ENCODE peak calls at places on chromosomes 11 and 22, in six cellular contexts. One of them, this sample, is unnamed.

GRCh38 chr11:21975242-21975641 is 217.6 kb upstream of the ANO5 start:
- DNase-seq in NCI-H1436: no peak
- DNase-seq in activated T-cell treated with anti-CD3 and anti-CD28 coated beads for 1 hour: no peak
- DNase-seq in transverse colon: no peak
- DNase-seq in dermis microvascular lymphatic vessel endothelial cell: no peak
- DNase-seq in stimulated activated CD8-positive, alpha-beta memory T cell treated with anti-CD3 and anti-CD28 coated beads, Interleukin-2, amount 100 ng/mL, for 48 hours: no peak
- DNase-seq in this sample: no peak

GRCh38 chr11:113771964-113772363 is 1.5 kb downstream of the ZW10 start:
- DNase-seq in dermis microvascular lymphatic vessel endothelial cell: no peak
- DNase-seq in activated T-cell treated with anti-CD3 and anti-CD28 coated beads for 1 hour: no peak
- DNase-seq in stimulated activated CD8-positive, alpha-beta memory T cell treated with anti-CD3 and anti-CD28 coated beads, Interleukin-2, amount 100 ng/mL, for 48 hours: no peak
- DNase-seq in transverse colon: no peak
- DNase-seq in NCI-H1436: no peak
- DNase-seq in this sample: no peak

GRCh38 chr22:50502628-50503474 is 4.7 kb downstream of the LMF2 start:
- DNase-seq in transverse colon: no peak
- DNase-seq in dermis microvascular lymphatic vessel endothelial cell: no peak
- DNase-seq in stimulated activated CD8-positive, alpha-beta memory T cell treated with anti-CD3 and anti-CD28 coated beads, Interleukin-2, amount 100 ng/mL, for 48 hours: no peak
- DNase-seq in activated T-cell treated with anti-CD3 and anti-CD28 coated beads for 1 hour: no peak
- DNase-seq in NCI-H1436: no peak
- DNase-seq in this sample: no peak

GRCh38 chr11:17423533-17424310 is 35.3 kb upstream of the KCNJ11 start:
- DNase-seq in NCI-H1436: no peak
- DNase-seq in activated T-cell treated with anti-CD3 and anti-CD28 coated beads for 1 hour: no peak
- DNase-seq in transverse colon: peak
- DNase-seq in dermis microvascular lymphatic vessel endothelial cell: no peak
- DNase-seq in stimulated activated CD8-positive, alpha-beta memory T cell treated with anti-CD3 and anti-CD28 coated beads, Interleukin-2, amount 100 ng/mL, for 48 hours: no peak
- DNase-seq in this sample: no peak

GRCh38 chr22:32413715-32414114 is 1.7 kb upstream of the RTCB start:
- DNase-seq in stimulated activated CD8-positive, alpha-beta memory T cell treated with anti-CD3 and anti-CD28 coated beads, Interleukin-2, amount 100 ng/mL, for 48 hours: no peak
- DNase-seq in transverse colon: no peak
- DNase-seq in dermis microvascular lymphatic vessel endothelial cell: no peak
- DNase-seq in NCI-H1436: no peak
- DNase-seq in activated T-cell treated with anti-CD3 and anti-CD28 coated beads for 1 hour: no peak
- DNase-seq in this sample: no peak

GRCh38 chr22:28034760-28035401 is 115.8 kb upstream of the PITPNB start:
- DNase-seq in NCI-H1436: peak
- DNase-seq in stimulated activated CD8-positive, alpha-beta memory T cell treated with anti-CD3 and anti-CD28 coated beads, Interleukin-2, amount 100 ng/mL, for 48 hours: no peak
- DNase-seq in dermis microvascular lymphatic vessel endothelial cell: peak
- DNase-seq in activated T-cell treated with anti-CD3 and anti-CD28 coated beads for 1 hour: peak
- DNase-seq in transverse colon: peak
- DNase-seq in this sample: peak

GRCh38 chr11:74011360-74012071 is 2.6 kb upstream of the UCP3 start:
- DNase-seq in NCI-H1436: no peak
- DNase-seq in stimulated activated CD8-positive, alpha-beta memory T cell treated with anti-CD3 and anti-CD28 coated beads, Interleukin-2, amount 100 ng/mL, for 48 hours: peak
- DNase-seq in dermis microvascular lymphatic vessel endothelial cell: no peak
- DNase-seq in transverse colon: no peak
- DNase-seq in activated T-cell treated with anti-CD3 and anti-CD28 coated beads for 1 hour: no peak
- DNase-seq in this sample: no peak

GRCh38 chr11:128790200-128790599 is 76.9 kb downstream of the KCNJ1 start:
- DNase-seq in activated T-cell treated with anti-CD3 and anti-CD28 coated beads for 1 hour: no peak
- DNase-seq in transverse colon: no peak
- DNase-seq in stimulated activated CD8-positive, alpha-beta memory T cell treated with anti-CD3 and anti-CD28 coated beads, Interleukin-2, amount 100 ng/mL, for 48 hours: no peak
- DNase-seq in NCI-H1436: peak
- DNase-seq in dermis microvascular lymphatic vessel endothelial cell: no peak
- DNase-seq in this sample: no peak

GRCh38 chr11:124875943-124876817 is 10.9 kb downstream of the ROBO3 start:
- DNase-seq in transverse colon: peak
- DNase-seq in activated T-cell treated with anti-CD3 and anti-CD28 coated beads for 1 hour: peak
- DNase-seq in stimulated activated CD8-positive, alpha-beta memory T cell treated with anti-CD3 and anti-CD28 coated beads, Interleukin-2, amount 100 ng/mL, for 48 hours: peak
- DNase-seq in NCI-H1436: peak
- DNase-seq in dermis microvascular lymphatic vessel endothelial cell: peak
- DNase-seq in this sample: no peak